ENCODE peak calls at places on chromosomes 16 and 17, in nine cellular contexts. One of them, this sample, is unnamed.

GRCh38 chr16:86725401-86725800 is 147.1 kb downstream of the FOXL1 start:
- DNase-seq in fibroblast of pulmonary artery: no peak
- DNase-seq in adrenal gland: no peak
- DNase-seq in AG04449: no peak
- DNase-seq in ovary: no peak
- DNase-seq in body of pancreas: no peak
- DNase-seq in prostate gland: no peak
- DNase-seq in astrocyte of the cerebellum: no peak
- DNase-seq in progenitor cell of endocrine pancreas: no peak
- DNase-seq in this sample: no peak

GRCh38 chr16:56353054-56353921 is 72.1 kb downstream of the AMFR start:
- DNase-seq in fibroblast of pulmonary artery: no peak
- DNase-seq in prostate gland: no peak
- DNase-seq in body of pancreas: no peak
- DNase-seq in AG04449: no peak
- DNase-seq in adrenal gland: peak
- DNase-seq in ovary: no peak
- DNase-seq in astrocyte of the cerebellum: no peak
- DNase-seq in progenitor cell of endocrine pancreas: peak
- DNase-seq in this sample: peak

GRCh38 chr17:12659500-12659899 is 6.2 kb upstream of the MYOCD start:
- DNase-seq in progenitor cell of endocrine pancreas: no peak
- DNase-seq in adrenal gland: no peak
- DNase-seq in prostate gland: no peak
- DNase-seq in ovary: no peak
- DNase-seq in fibroblast of pulmonary artery: peak
- DNase-seq in astrocyte of the cerebellum: no peak
- DNase-seq in AG04449: peak
- DNase-seq in body of pancreas: no peak
- DNase-seq in this sample: no peak

GRCh38 chr17:60305141-60305540 is 86.8 kb downstream of the USP32 start:
- DNase-seq in fibroblast of pulmonary artery: no peak
- DNase-seq in prostate gland: no peak
- DNase-seq in progenitor cell of endocrine pancreas: no peak
- DNase-seq in AG04449: no peak
- DNase-seq in astrocyte of the cerebellum: no peak
- DNase-seq in ovary: no peak
- DNase-seq in body of pancreas: no peak
- DNase-seq in adrenal gland: no peak
- DNase-seq in this sample: no peak

GRCh38 chr17:33044771-33045170 is 53.1 kb downstream of the SPACA3 start:
- DNase-seq in progenitor cell of endocrine pancreas: no peak
- DNase-seq in body of pancreas: no peak
- DNase-seq in fibroblast of pulmonary artery: no peak
- DNase-seq in astrocyte of the cerebellum: no peak
- DNase-seq in AG04449: no peak
- DNase-seq in adrenal gland: no peak
- DNase-seq in ovary: no peak
- DNase-seq in prostate gland: no peak
- DNase-seq in this sample: no peak

GRCh38 chr16:85912271-85912974 is 13.5 kb downstream of the IRF8 start:
- DNase-seq in adrenal gland: peak
- DNase-seq in progenitor cell of endocrine pancreas: no peak
- DNase-seq in fibroblast of pulmonary artery: peak
- DNase-seq in AG04449: no peak
- DNase-seq in astrocyte of the cerebellum: peak
- DNase-seq in prostate gland: no peak
- DNase-seq in body of pancreas: no peak
- DNase-seq in ovary: peak
- DNase-seq in this sample: no peak

GRCh38 chr16:49484454-49484853 is 110.8 kb downstream of the C16orf78 start:
- DNase-seq in astrocyte of the cerebellum: no peak
- DNase-seq in AG04449: no peak
- DNase-seq in body of pancreas: peak
- DNase-seq in progenitor cell of endocrine pancreas: peak
- DNase-seq in ovary: peak
- DNase-seq in prostate gland: peak
- DNase-seq in fibroblast of pulmonary artery: peak
- DNase-seq in adrenal gland: peak
- DNase-seq in this sample: no peak

GRCh38 chr17:17780941-17781590 is 55.7 kb downstream of the SREBF1 start:
- DNase-seq in progenitor cell of endocrine pancreas: peak
- DNase-seq in body of pancreas: no peak
- DNase-seq in prostate gland: no peak
- DNase-seq in AG04449: peak
- DNase-seq in ovary: peak
- DNase-seq in fibroblast of pulmonary artery: peak
- DNase-seq in astrocyte of the cerebellum: peak
- DNase-seq in adrenal gland: peak
- DNase-seq in this sample: no peak

GRCh38 chr17:76240461-76241204 is at the start of gene RNF157:
- DNase-seq in adrenal gland: peak
- DNase-seq in ovary: peak
- DNase-seq in fibroblast of pulmonary artery: peak
- DNase-seq in body of pancreas: peak
- DNase-seq in astrocyte of the cerebellum: no peak
- DNase-seq in AG04449: no peak
- DNase-seq in prostate gland: peak
- DNase-seq in progenitor cell of endocrine pancreas: peak
- DNase-seq in this sample: peak

GRCh38 chr17:44361292-44362055 is 2.2 kb downstream of the FAM171A2 start:
- DNase-seq in ovary: no peak
- DNase-seq in astrocyte of the cerebellum: no peak
- DNase-seq in adrenal gland: no peak
- DNase-seq in prostate gland: no peak
- DNase-seq in body of pancreas: no peak
- DNase-seq in fibroblast of pulmonary artery: no peak
- DNase-seq in progenitor cell of endocrine pancreas: no peak
- DNase-seq in AG04449: no peak
- DNase-seq in this sample: no peak

GRCh38 chr17:27354491-27355081 is 60.7 kb downstream of the WSB1 start:
- DNase-seq in fibroblast of pulmonary artery: no peak
- DNase-seq in body of pancreas: no peak
- DNase-seq in progenitor cell of endocrine pancreas: no peak
- DNase-seq in astrocyte of the cerebellum: no peak
- DNase-seq in adrenal gland: no peak
- DNase-seq in ovary: no peak
- DNase-seq in AG04449: no peak
- DNase-seq in prostate gland: no peak
- DNase-seq in this sample: no peak

GRCh38 chr17:82060001-82060380 is 5.6 kb downstream of the DUS1L start:
- DNase-seq in astrocyte of the cerebellum: no peak
- DNase-seq in progenitor cell of endocrine pancreas: no peak
- DNase-seq in AG04449: no peak
- DNase-seq in prostate gland: no peak
- DNase-seq in adrenal gland: no peak
- DNase-seq in body of pancreas: no peak
- DNase-seq in ovary: no peak
- DNase-seq in fibroblast of pulmonary artery: no peak
- DNase-seq in this sample: no peak

GRCh38 chr16:66409156-66409555 is 17.9 kb upstream of the BEAN1 start:
- DNase-seq in fibroblast of pulmonary artery: peak
- DNase-seq in adrenal gland: no peak
- DNase-seq in astrocyte of the cerebellum: peak
- DNase-seq in AG04449: no peak
- DNase-seq in body of pancreas: no peak
- DNase-seq in progenitor cell of endocrine pancreas: no peak
- DNase-seq in ovary: no peak
- DNase-seq in prostate gland: no peak
- DNase-seq in this sample: no peak

GRCh38 chr16:73043828-73044493 is 4.0 kb downstream of the ZFHX3 start:
- DNase-seq in ovary: no peak
- DNase-seq in progenitor cell of endocrine pancreas: no peak
- DNase-seq in AG04449: no peak
- DNase-seq in fibroblast of pulmonary artery: no peak
- DNase-seq in prostate gland: no peak
- DNase-seq in astrocyte of the cerebellum: no peak
- DNase-seq in adrenal gland: no peak
- DNase-seq in body of pancreas: no peak
- DNase-seq in this sample: no peak

GRCh38 chr17:10761281-10761680 is 31.5 kb upstream of the TMEM220 start:
- DNase-seq in adrenal gland: no peak
- DNase-seq in astrocyte of the cerebellum: no peak
- DNase-seq in fibroblast of pulmonary artery: no peak
- DNase-seq in progenitor cell of endocrine pancreas: no peak
- DNase-seq in prostate gland: no peak
- DNase-seq in ovary: no peak
- DNase-seq in AG04449: no peak
- DNase-seq in body of pancreas: no peak
- DNase-seq in this sample: no peak

GRCh38 chr16:17222756-17223411 is 247.9 kb downstream of the XYLT1 start:
- DNase-seq in adrenal gland: peak
- DNase-seq in astrocyte of the cerebellum: peak
- DNase-seq in progenitor cell of endocrine pancreas: no peak
- DNase-seq in prostate gland: no peak
- DNase-seq in ovary: no peak
- DNase-seq in fibroblast of pulmonary artery: no peak
- DNase-seq in body of pancreas: no peak
- DNase-seq in AG04449: no peak
- DNase-seq in this sample: no peak

GRCh38 chr17:15882058-15882720 is 62.7 kb upstream of the ADORA2B start:
- DNase-seq in fibroblast of pulmonary artery: no peak
- DNase-seq in prostate gland: no peak
- DNase-seq in adrenal gland: peak
- DNase-seq in astrocyte of the cerebellum: no peak
- DNase-seq in AG04449: no peak
- DNase-seq in progenitor cell of endocrine pancreas: no peak
- DNase-seq in body of pancreas: no peak
- DNase-seq in ovary: no peak
- DNase-seq in this sample: no peak

GRCh38 chr16:27698266-27698665 is 148.3 kb downstream of the KATNIP start:
- DNase-seq in adrenal gland: no peak
- DNase-seq in progenitor cell of endocrine pancreas: no peak
- DNase-seq in prostate gland: no peak
- DNase-seq in ovary: no peak
- DNase-seq in AG04449: no peak
- DNase-seq in astrocyte of the cerebellum: no peak
- DNase-seq in body of pancreas: no peak
- DNase-seq in fibroblast of pulmonary artery: no peak
- DNase-seq in this sample: no peak

GRCh38 chr16:78926723-78927200 is 673.8 kb downstream of the MAF start:
- DNase-seq in body of pancreas: no peak
- DNase-seq in ovary: no peak
- DNase-seq in prostate gland: no peak
- DNase-seq in fibroblast of pulmonary artery: no peak
- DNase-seq in progenitor cell of endocrine pancreas: no peak
- DNase-seq in AG04449: no peak
- DNase-seq in adrenal gland: no peak
- DNase-seq in astrocyte of the cerebellum: no peak
- DNase-seq in this sample: no peak

GRCh38 chr16:8047711-8048110 is 542.6 kb downstream of the TMEM114 start:
- DNase-seq in body of pancreas: no peak
- DNase-seq in ovary: no peak
- DNase-seq in adrenal gland: no peak
- DNase-seq in fibroblast of pulmonary artery: no peak
- DNase-seq in prostate gland: no peak
- DNase-seq in progenitor cell of endocrine pancreas: no peak
- DNase-seq in astrocyte of the cerebellum: no peak
- DNase-seq in AG04449: no peak
- DNase-seq in this sample: no peak

DNA sequence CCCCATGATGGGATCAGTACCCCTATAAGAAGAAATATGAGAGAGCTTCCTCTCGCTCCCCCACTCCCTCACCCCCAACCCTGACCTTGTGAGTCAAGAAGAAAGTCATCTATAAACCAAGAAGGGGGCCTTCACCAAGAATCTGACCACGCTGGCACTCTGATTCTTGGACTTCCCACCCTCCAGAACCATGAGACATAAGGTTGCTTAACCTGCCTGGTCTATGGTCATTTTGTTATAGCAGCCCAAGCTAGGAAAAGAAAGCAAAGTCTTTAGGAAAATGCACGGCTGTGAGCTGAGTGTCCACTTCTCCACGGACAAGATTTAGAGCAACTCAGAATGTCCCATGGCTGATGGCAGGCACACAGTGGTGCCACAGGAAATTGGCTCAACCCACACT is 333.5 kb downstream of the SOX9 start:
- DNase-seq in body of pancreas: no peak
- DNase-seq in progenitor cell of endocrine pancreas: no peak
- DNase-seq in fibroblast of pulmonary artery: no peak
- DNase-seq in AG04449: no peak
- DNase-seq in astrocyte of the cerebellum: no peak
- DNase-seq in prostate gland: no peak
- DNase-seq in adrenal gland: no peak
- DNase-seq in ovary: no peak
- DNase-seq in this sample: no peak
- TF ChIP-seq CTCF in body of pancreas: no peak
- TF ChIP-seq CTCF in progenitor cell of endocrine pancreas: no peak
- TF ChIP-seq CTCF in fibroblast of pulmonary artery: no peak
- TF ChIP-seq CTCF in AG04449: no peak
- TF ChIP-seq CTCF in astrocyte of the cerebellum: no peak
- TF ChIP-seq CTCF in prostate gland: no peak
- TF ChIP-seq CTCF in adrenal gland: no peak
- TF ChIP-seq CTCF in ovary: no peak
- TF ChIP-seq CTCF in this sample: no peak

DNA sequence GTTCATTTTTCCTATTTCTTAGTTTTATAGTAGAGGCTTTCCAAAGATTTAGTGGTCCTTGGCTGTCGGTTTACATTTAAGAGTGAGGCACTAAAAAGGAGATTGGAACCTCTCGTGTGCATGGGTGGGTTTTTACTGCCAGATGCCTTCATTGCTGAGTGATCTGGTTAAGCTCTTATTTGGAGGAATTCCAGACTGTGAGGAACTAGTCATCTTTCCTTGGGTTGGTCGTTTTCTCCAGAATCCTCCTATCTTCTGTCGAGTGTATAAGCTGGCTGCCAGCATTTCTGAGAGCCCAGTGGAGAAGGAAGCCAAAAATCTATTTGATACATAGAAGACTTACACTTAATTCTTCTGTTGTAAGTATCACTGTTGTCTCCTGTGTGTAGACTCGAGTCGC is 22.6 kb downstream of the IST1 start:
- DNase-seq in fibroblast of pulmonary artery: peak
- DNase-seq in progenitor cell of endocrine pancreas: no peak
- DNase-seq in adrenal gland: no peak
- DNase-seq in ovary: no peak
- DNase-seq in body of pancreas: no peak
- DNase-seq in astrocyte of the cerebellum: peak
- DNase-seq in AG04449: peak
- DNase-seq in prostate gland: no peak
- DNase-seq in this sample: no peak
- TF ChIP-seq CTCF in fibroblast of pulmonary artery: no peak
- TF ChIP-seq CTCF in progenitor cell of endocrine pancreas: no peak
- TF ChIP-seq CTCF in adrenal gland: no peak
- TF ChIP-seq CTCF in ovary: no peak
- TF ChIP-seq CTCF in body of pancreas: no peak
- TF ChIP-seq CTCF in astrocyte of the cerebellum: no peak
- TF ChIP-seq CTCF in AG04449: no peak
- TF ChIP-seq CTCF in prostate gland: no peak
- TF ChIP-seq CTCF in this sample: no peak

GRCh38 chr17:58304735-58305486 is 23.7 kb downstream of the TSPOAP1 start:
- DNase-seq in ovary: no peak
- DNase-seq in prostate gland: no peak
- DNase-seq in body of pancreas: no peak
- DNase-seq in progenitor cell of endocrine pancreas: no peak
- DNase-seq in astrocyte of the cerebellum: no peak
- DNase-seq in fibroblast of pulmonary artery: no peak
- DNase-seq in AG04449: no peak
- DNase-seq in adrenal gland: peak
- DNase-seq in this sample: no peak
- TF ChIP-seq CTCF in ovary: no peak
- TF ChIP-seq CTCF in prostate gland: no peak
- TF ChIP-seq CTCF in body of pancreas: no peak
- TF ChIP-seq CTCF in progenitor cell of endocrine pancreas: no peak
- TF ChIP-seq CTCF in astrocyte of the cerebellum: no peak
- TF ChIP-seq CTCF in fibroblast of pulmonary artery: no peak
- TF ChIP-seq CTCF in AG04449: no peak
- TF ChIP-seq CTCF in adrenal gland: no peak
- TF ChIP-seq CTCF in this sample: no peak

GRCh38 chr16:75952124-75952523 is 225.8 kb upstream of the CPHXL start:
- DNase-seq in AG04449: no peak
- DNase-seq in fibroblast of pulmonary artery: no peak
- DNase-seq in ovary: no peak
- DNase-seq in progenitor cell of endocrine pancreas: no peak
- DNase-seq in astrocyte of the cerebellum: no peak
- DNase-seq in prostate gland: no peak
- DNase-seq in body of pancreas: no peak
- DNase-seq in adrenal gland: no peak
- DNase-seq in this sample: no peak
- TF ChIP-seq CTCF in AG04449: no peak
- TF ChIP-seq CTCF in fibroblast of pulmonary artery: no peak
- TF ChIP-seq CTCF in ovary: no peak
- TF ChIP-seq CTCF in progenitor cell of endocrine pancreas: no peak
- TF ChIP-seq CTCF in astrocyte of the cerebellum: no peak
- TF ChIP-seq CTCF in prostate gland: no peak
- TF ChIP-seq CTCF in body of pancreas: no peak
- TF ChIP-seq CTCF in adrenal gland: no peak
- TF ChIP-seq CTCF in this sample: no peak

This sample was measured in activated B cell treated with CpG ODN at 0.5 μM for 24 hours.